ENCODE peak calls at places on chromosomes 7 and 10, in five cellular contexts. One of them, this sample, is unnamed.

GRCh38 chr10:88456730-88457129 is 126.4 kb downstream of the RNLS start:
- DNase-seq in NCI-H1436: no peak
- DNase-seq in RWPE1: peak; percentile 11
- DNase-seq in fibroblast of mammary gland: peak; percentile 81
- DNase-seq in activated CD8-positive, alpha-beta memory T cell treated with anti-CD3 and anti-CD28 coated beads for 24 hours: no peak
- DNase-seq in this sample: no peak

GRCh38 chr7:75986147-75986781 is 8.1 kb downstream of the TMEM120A start:
- DNase-seq in NCI-H1436: no peak
- DNase-seq in RWPE1: no peak
- DNase-seq in fibroblast of mammary gland: no peak
- DNase-seq in activated CD8-positive, alpha-beta memory T cell treated with anti-CD3 and anti-CD28 coated beads for 24 hours: no peak
- DNase-seq in this sample: no peak

GRCh38 chr10:3928569-3928968 is 143.6 kb upstream of the KLF6 start:
- DNase-seq in NCI-H1436: no peak
- DNase-seq in RWPE1: no peak
- DNase-seq in fibroblast of mammary gland: no peak
- DNase-seq in activated CD8-positive, alpha-beta memory T cell treated with anti-CD3 and anti-CD28 coated beads for 24 hours: no peak
- DNase-seq in this sample: no peak

GRCh38 chr7:39911167-39911566 is 38.9 kb upstream of the CDK13 start:
- DNase-seq in NCI-H1436: no peak
- DNase-seq in RWPE1: no peak
- DNase-seq in fibroblast of mammary gland: peak; percentile 9
- DNase-seq in activated CD8-positive, alpha-beta memory T cell treated with anti-CD3 and anti-CD28 coated beads for 24 hours: no peak
- DNase-seq in this sample: no peak

GRCh38 chr10:36018996-36019395 is 376.9 kb upstream of the FZD8 start:
- DNase-seq in NCI-H1436: no peak
- DNase-seq in RWPE1: no peak
- DNase-seq in fibroblast of mammary gland: no peak
- DNase-seq in activated CD8-positive, alpha-beta memory T cell treated with anti-CD3 and anti-CD28 coated beads for 24 hours: no peak
- DNase-seq in this sample: no peak

GRCh38 chr10:130422366-130423324 is 286.5 kb downstream of the GLRX3 start:
- DNase-seq in NCI-H1436: no peak
- DNase-seq in RWPE1: no peak
- DNase-seq in fibroblast of mammary gland: no peak
- DNase-seq in activated CD8-positive, alpha-beta memory T cell treated with anti-CD3 and anti-CD28 coated beads for 24 hours: no peak
- DNase-seq in this sample: no peak

GRCh38 chr10:111511751-111512150 is 434.9 kb downstream of the ADRA2A start:
- DNase-seq in NCI-H1436: no peak
- DNase-seq in RWPE1: no peak
- DNase-seq in fibroblast of mammary gland: no peak
- DNase-seq in activated CD8-positive, alpha-beta memory T cell treated with anti-CD3 and anti-CD28 coated beads for 24 hours: no peak
- DNase-seq in this sample: no peak

GRCh38 chr10:119523916-119524719 is 18.4 kb downstream of the RGS10 start:
- DNase-seq in NCI-H1436: no peak
- DNase-seq in RWPE1: no peak
- DNase-seq in fibroblast of mammary gland: no peak
- DNase-seq in activated CD8-positive, alpha-beta memory T cell treated with anti-CD3 and anti-CD28 coated beads for 24 hours: no peak
- DNase-seq in this sample: no peak

GRCh38 chr10:70672165-70672992 is at the start of gene ADAMTS14:
- DNase-seq in NCI-H1436: peak; percentile 22
- DNase-seq in RWPE1: peak; percentile 40
- DNase-seq in fibroblast of mammary gland: peak; percentile 44
- DNase-seq in activated CD8-positive, alpha-beta memory T cell treated with anti-CD3 and anti-CD28 coated beads for 24 hours: peak; percentile 67
- DNase-seq in this sample: no peak